ENCODE peak calls at places on chromosome X, in nine cellular contexts. V is MM.1S, F is PC-3, R is lung microvascular endothelial cell, T is RPMI7951, X is adipocyte, Y is T1000, Q is EL, L is K562. G is an unnamed sample.

GRCh38 chrX:130719399-130719798 is 183.6 kb downstream of the ENOX2 start:
- DNase-seq in V (no peak), F (no peak), R (no peak), T (no peak), X (no peak), Y (no peak), Q (no peak), L (no peak), G (no peak)

GRCh38 chrX:68894142-68894512 is 65.3 kb downstream of the EFNB1 start:
- DNase-seq in V (no peak), F (no peak), R (no peak), T (no peak), X (no peak), Y (no peak), Q (no peak), L (no peak), G (no peak)

GRCh38 chrX:40009462-40009851 is 88.3 kb downstream of the BCOR start:
- DNase-seq in V (no peak), F (no peak), R (no peak), T (no peak), X (no peak), Y (no peak), Q (no peak), L (no peak), G (no peak)

GRCh38 chrX:131987252-131987651 is 35.9 kb upstream of the STK26 start:
- DNase-seq in V (peak), F (no peak), R (peak), T (no peak), X (no peak), Y (no peak), Q (no peak), L (peak), G (no peak)

GRCh38 chrX:21885568-21885967 is 29.8 kb downstream of the YY2 start:
- DNase-seq in V (no peak), F (no peak), R (peak), T (peak), X (peak), Y (no peak), Q (peak), L (no peak), G (peak)

GRCh38 chrX:43559643-43560042 is 96.5 kb upstream of the MAOA start:
- DNase-seq in V (peak), F (peak), R (peak), T (peak), X (peak), Y (no peak), Q (peak), L (peak), G (peak)

GRCh38 chrX:25344191-25344936 is 328.6 kb upstream of the ARX start:
- DNase-seq in V (no peak), F (no peak), R (no peak), T (no peak), X (no peak), Y (no peak), Q (no peak), L (no peak), G (no peak)

GRCh38 chrX:8864151-8864550 is 63.0 kb upstream of the FAM9A start:
- DNase-seq in V (no peak), F (no peak), R (peak), T (peak), X (no peak), Y (no peak), Q (no peak), L (no peak), G (no peak)

GRCh38 chrX:34063616-34064015 is 68.5 kb downstream of the FAM47A start:
- DNase-seq in V (no peak), F (no peak), R (no peak), T (no peak), X (no peak), Y (no peak), Q (no peak), L (no peak), G (no peak)

GRCh38 chrX:49053223-49054072 is 5.4 kb upstream of the CCDC120 start:
- DNase-seq in V (peak), F (peak), R (peak), T (peak), X (peak), Y (peak), Q (peak), L (peak), G (peak)

GRCh38 chrX:72475338-72475737 is 97.3 kb downstream of the HDAC8 start:
- DNase-seq in V (no peak), F (peak), R (no peak), T (no peak), X (no peak), Y (no peak), Q (no peak), L (no peak), G (no peak)

GRCh38 chrX:82748901-82749505 is 759.1 kb upstream of the POU3F4 start:
- DNase-seq in V (no peak), F (peak), R (peak), T (peak), X (no peak), Y (no peak), Q (no peak), L (no peak), G (peak)

GRCh38 chrX:51743179-51743957 is at the start of gene GSPT2:
- DNase-seq in V (peak), F (peak), R (peak), T (peak), X (peak), Y (peak), Q (peak), L (peak), G (peak)